ENCODE peak calls at places on chromosomes 2 and 18, in five cellular contexts. K, C, V, P and L are unnamed samples.

GRCh38 chr2:42910657-42911405 is 118.4 kb upstream of the HAAO start:
- DNase-seq in K (no peak), C (no peak), V (no peak), P (no peak), L (no peak)

GRCh38 chr18:48636436-48636835 is 97.6 kb downstream of the CTIF start:
- DNase-seq in K (no peak), C (no peak), V (no peak), P (no peak), L (no peak)

GRCh38 chr2:118738524-118739308 is 108.7 kb downstream of the EN1 start:
- DNase-seq in K (no peak), C (no peak), V (peak), P (peak), L (no peak)

GRCh38 chr2:240589381-240589780 is 2.8 kb downstream of the CAPN10 start:
- DNase-seq in K (no peak), C (no peak), V (no peak), P (no peak), L (no peak)

GRCh38 chr2:222268311-222268980 is 30.4 kb downstream of the PAX3 start:
- DNase-seq in K (no peak), C (no peak), V (no peak), P (no peak), L (no peak)

GRCh38 chr2:38074047-38074774 is 1.7 kb downstream of the CYP1B1 start:
- DNase-seq in K (no peak), C (no peak), V (no peak), P (no peak), L (no peak)

GRCh38 chr2:142557391-142557790 is 320.1 kb upstream of the KYNU start:
- DNase-seq in K (no peak), C (no peak), V (no peak), P (no peak), L (no peak)

GRCh38 chr18:41140506-41140905 is 814.5 kb upstream of the PIK3C3 start:
- DNase-seq in K (no peak), C (no peak), V (no peak), P (no peak), L (no peak)

GRCh38 chr18:32011193-32011592 is 7.4 kb upstream of the RNF125 start:
- DNase-seq in K (no peak), C (no peak), V (no peak), P (no peak), L (no peak)

GRCh38 chr18:23191232-23191631 is 55.9 kb downstream of the CABLES1 start:
- DNase-seq in K (no peak), C (no peak), V (no peak), P (no peak), L (no peak)

GRCh38 chr2:8620611-8621382 is 61.1 kb upstream of the ID2 start:
- DNase-seq in K (no peak), C (no peak), V (no peak), P (no peak), L (no peak)

GRCh38 chr2:31221549-31221948 is 4.2 kb upstream of the CAPN14 start:
- DNase-seq in K (no peak), C (no peak), V (no peak), P (no peak), L (no peak)

GRCh38 chr2:30691948-30692828 is 115.1 kb downstream of the CAPN13 start:
- DNase-seq in K (no peak), C (no peak), V (no peak), P (peak), L (no peak)

GRCh38 chr2:157190151-157190550 is 67.4 kb upstream of the GALNT5 start:
- DNase-seq in K (no peak), C (no peak), V (no peak), P (no peak), L (no peak)

GRCh38 chr2:216792222-216793001 is 67.5 kb downstream of the TNP1 start:
- DNase-seq in K (no peak), C (no peak), V (no peak), P (peak), L (no peak)

GRCh38 chr2:75099521-75099922 is 99.8 kb downstream of the TACR1 start:
- DNase-seq in K (no peak), C (no peak), V (no peak), P (no peak), L (no peak)

GRCh38 chr2:174748948-174749347 is 15.3 kb downstream of the CHRNA1 start:
- DNase-seq in K (no peak), C (no peak), V (peak), P (peak), L (no peak)

GRCh38 chr2:118913131-118913804 is 28.7 kb upstream of the MARCO start:
- DNase-seq in K (no peak), C (no peak), V (no peak), P (no peak), L (no peak)

GRCh38 chr18:9348079-9348671 is 13.6 kb downstream of the TWSG1 start:
- DNase-seq in K (no peak), C (peak), V (no peak), P (no peak), L (no peak)

GRCh38 chr2:191202209-191202721 is 42.9 kb upstream of the MYO1B start:
- DNase-seq in K (no peak), C (no peak), V (no peak), P (no peak), L (no peak)

GRCh38 chr18:47118986-47119385 is 31.3 kb downstream of the HDHD2 start:
- DNase-seq in K (no peak), C (no peak), V (no peak), P (no peak), L (no peak)

GRCh38 chr2:16293398-16293797 is 353.0 kb downstream of the MYCN start:
- DNase-seq in K (no peak), C (no peak), V (no peak), P (no peak), L (no peak)

GRCh38 chr2:18440141-18440605 is 120.3 kb downstream of the RDH14 start:
- DNase-seq in K (no peak), C (no peak), V (no peak), P (no peak), L (no peak)

GRCh38 chr2:113965644-113966043 is 75.8 kb downstream of the ACTR3 start:
- DNase-seq in K (no peak), C (no peak), V (peak), P (peak), L (no peak)

GRCh38 chr2:18436408-18437077 is 123.9 kb downstream of the RDH14 start:
- DNase-seq in K (no peak), C (no peak), V (no peak), P (no peak), L (no peak)

GRCh38 chr18:12990128-12990485 is 1.1 kb upstream of the CEP192 start:
- DNase-seq in K (no peak), C (peak), V (no peak), P (peak), L (no peak)

GRCh38 chr2:176638167-176639015 is 369.1 kb downstream of the MTX2 start:
- DNase-seq in K (peak), C (no peak), V (peak), P (peak), L (peak)

GRCh38 chr18:10863026-10863425 is 286.3 kb downstream of the PIEZO2 start:
- DNase-seq in K (no peak), C (no peak), V (no peak), P (no peak), L (no peak)

GRCh38 chr2:232898592-232899541 is 28.8 kb downstream of the SNORC start:
- DNase-seq in K (no peak), C (no peak), V (no peak), P (no peak), L (no peak)

GRCh38 chr2:33314541-33314940 is 161.9 kb upstream of the RASGRP3 start:
- DNase-seq in K (no peak), C (no peak), V (no peak), P (no peak), L (no peak)

GRCh38 chr2:176522271-176522670 is 253.0 kb downstream of the MTX2 start:
- DNase-seq in K (no peak), C (no peak), V (no peak), P (no peak), L (no peak)

GRCh38 chr2:215668329-215668728 is 232.5 kb upstream of the FN1 start:
- DNase-seq in K (no peak), C (no peak), V (no peak), P (no peak), L (no peak)

GRCh38 chr2:142140434-142140845 is 9.6 kb upstream of the LRP1B start:
- DNase-seq in K (no peak), C (no peak), V (peak), P (peak), L (no peak)

GRCh38 chr18:48639772-48640432 is 101.1 kb downstream of the CTIF start:
- DNase-seq in K (peak), C (no peak), V (no peak), P (peak), L (no peak)

GRCh38 chr2:86543335-86543734 is 19.9 kb downstream of the CHMP3 start:
- DNase-seq in K (no peak), C (no peak), V (no peak), P (no peak), L (no peak)

DNA sequence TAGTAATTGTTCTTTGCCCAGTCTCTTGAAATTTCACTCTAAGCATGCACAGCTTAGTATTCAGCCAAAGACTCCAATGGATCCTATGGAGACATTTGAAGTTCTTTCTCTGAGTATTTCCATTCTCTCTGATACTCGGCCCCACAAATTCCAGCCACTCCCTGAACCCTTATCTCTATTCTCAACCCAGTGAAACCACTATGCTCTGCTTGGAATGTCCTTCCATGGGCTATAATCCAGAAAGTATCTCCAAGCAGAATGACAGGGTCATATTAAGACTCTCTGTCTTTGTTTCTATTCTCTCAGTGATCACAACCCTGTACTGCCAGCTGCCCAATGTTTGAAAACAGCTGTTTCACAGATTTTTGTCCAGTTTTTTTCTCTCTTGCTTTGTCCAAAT is 22.0 kb downstream of the CHMP3 start:
- DNase-seq in K (no peak), C (no peak), V (no peak), P (peak), L (no peak)
- TF ChIP-seq TAF1 in K (no peak), C (no peak), V (no peak), P (no peak), L (no peak)

GRCh38 chr2:63842149-63843061 is 709 bp downstream of the UGP2 start:
- DNase-seq in K (no peak), C (no peak), V (peak), P (peak), L (no peak)
- TF ChIP-seq POLR2A in K (peak), C (no peak), V (no peak), P (no peak), L (no peak)

DNA sequence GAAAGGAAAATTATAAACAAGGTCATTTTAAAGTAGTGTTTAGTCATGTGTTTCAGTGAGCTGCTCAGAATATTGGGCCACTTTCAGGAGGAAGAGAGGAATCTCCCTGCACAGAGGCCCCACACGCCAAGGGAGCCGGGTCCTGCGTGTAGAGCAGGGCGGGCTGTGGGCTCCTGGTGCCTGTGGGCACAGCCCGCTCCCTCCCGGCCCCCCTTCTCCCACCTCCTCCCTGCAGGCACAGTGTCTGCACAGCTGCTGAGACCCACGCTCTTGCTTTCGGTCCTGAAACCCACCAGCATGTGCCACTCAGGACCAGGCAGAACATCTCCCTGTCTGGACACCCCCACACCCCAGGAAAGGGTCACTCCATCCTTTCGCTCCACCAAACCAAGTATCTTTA is 167.6 kb upstream of the SALL3 start:
- DNase-seq in K (no peak), C (no peak), V (no peak), P (no peak), L (no peak)
- TF ChIP-seq TAF1 in K (no peak), C (no peak), V (no peak), P (no peak), L (no peak)

GRCh38 chr2:135876066-135876711 is at the start of gene MCM6:
- DNase-seq in K (peak), C (peak), V (peak), P (peak), L (peak)
- TF ChIP-seq POLR2A in K (no peak), C (peak), V (peak), P (peak), L (peak)

DNA sequence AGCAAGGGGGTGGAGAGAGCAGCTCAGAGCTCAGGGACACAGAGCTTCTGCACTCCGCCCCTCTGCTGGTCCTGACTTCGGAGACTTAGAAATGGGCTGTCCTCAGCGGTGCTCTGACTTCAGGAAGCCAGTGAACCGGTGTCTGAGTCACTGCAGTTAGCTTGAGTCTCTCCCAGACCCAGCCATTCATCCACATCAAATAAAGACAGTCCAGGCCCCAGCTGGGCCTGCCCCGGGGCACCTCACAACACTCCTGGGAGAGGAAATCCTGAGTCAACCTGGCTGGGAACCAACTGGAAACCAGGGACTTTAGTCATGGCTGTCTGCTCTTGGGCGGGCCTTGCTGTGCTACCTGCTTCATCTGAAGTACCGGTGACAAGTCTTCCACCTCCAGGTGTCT is 5.4 kb upstream of the ITGB6 start:
- DNase-seq in K (no peak), C (no peak), V (peak), P (no peak), L (no peak)
- TF ChIP-seq TAF1 in K (no peak), C (no peak), V (no peak), P (no peak), L (no peak)

GRCh38 chr18:79949571-79950439 is 1.6 kb downstream of the SLC66A2 start:
- DNase-seq in K (no peak), C (no peak), V (no peak), P (no peak), L (no peak)

GRCh38 chr18:79952457-79952995 is 1.1 kb upstream of the SLC66A2 start:
- DNase-seq in K (no peak), C (no peak), V (no peak), P (no peak), L (no peak)

GRCh38 chr18:79948719-79949411 is 2.6 kb downstream of the SLC66A2 start:
- DNase-seq in K (no peak), C (no peak), V (no peak), P (no peak), L (no peak)

GRCh38 chr18:79951545-79952456 is at the start of gene SLC66A2:
- DNase-seq in K (peak), C (no peak), V (peak), P (peak), L (peak)

GRCh38 chr18:79950440-79951341 is 762 bp downstream of the SLC66A2 start:
- DNase-seq in K (peak), C (no peak), V (no peak), P (peak), L (no peak)
- TF ChIP-seq POLR2A in K (no peak), C (peak), V (no peak), P (no peak), L (no peak)

GRCh38 chr2:238876232-238876630 is 28.3 kb downstream of the TWIST2 start:
- DNase-seq in K (no peak), C (no peak), V (no peak), P (no peak), L (no peak)

GRCh38 chr2:238874330-238875050 is 26.6 kb downstream of the TWIST2 start:
- DNase-seq in K (no peak), C (no peak), V (no peak), P (no peak), L (no peak)

GRCh38 chr2:238875531-238876231 is 27.8 kb downstream of the TWIST2 start:
- DNase-seq in K (no peak), C (no peak), V (no peak), P (no peak), L (no peak)

GRCh38 chr2:238873841-238874240 is 26.0 kb downstream of the TWIST2 start:
- DNase-seq in K (no peak), C (no peak), V (no peak), P (no peak), L (no peak)

DNA sequence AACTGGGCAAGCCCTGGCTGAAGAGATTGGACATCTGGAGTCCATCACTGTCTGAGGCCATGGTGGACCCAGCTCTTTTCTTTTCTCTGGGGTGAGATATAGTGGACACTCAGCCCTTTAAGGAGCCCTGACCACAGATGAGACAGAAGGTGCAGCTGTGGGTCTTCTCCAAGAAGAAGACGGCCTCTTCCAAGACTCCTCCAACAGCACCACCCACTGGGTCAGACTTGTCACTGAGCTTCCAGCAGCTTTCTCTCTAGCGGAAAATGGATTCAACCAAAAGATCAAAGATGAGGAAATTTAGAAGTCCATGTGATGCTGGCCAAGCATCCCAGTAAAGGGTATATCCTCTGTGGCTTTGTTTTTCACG is 27.3 kb downstream of the TWIST2 start:
- DNase-seq in K (no peak), C (no peak), V (no peak), P (peak), L (no peak)
- TF ChIP-seq TAF1 in K (no peak), C (no peak), V (no peak), P (no peak), L (no peak)

DNA sequence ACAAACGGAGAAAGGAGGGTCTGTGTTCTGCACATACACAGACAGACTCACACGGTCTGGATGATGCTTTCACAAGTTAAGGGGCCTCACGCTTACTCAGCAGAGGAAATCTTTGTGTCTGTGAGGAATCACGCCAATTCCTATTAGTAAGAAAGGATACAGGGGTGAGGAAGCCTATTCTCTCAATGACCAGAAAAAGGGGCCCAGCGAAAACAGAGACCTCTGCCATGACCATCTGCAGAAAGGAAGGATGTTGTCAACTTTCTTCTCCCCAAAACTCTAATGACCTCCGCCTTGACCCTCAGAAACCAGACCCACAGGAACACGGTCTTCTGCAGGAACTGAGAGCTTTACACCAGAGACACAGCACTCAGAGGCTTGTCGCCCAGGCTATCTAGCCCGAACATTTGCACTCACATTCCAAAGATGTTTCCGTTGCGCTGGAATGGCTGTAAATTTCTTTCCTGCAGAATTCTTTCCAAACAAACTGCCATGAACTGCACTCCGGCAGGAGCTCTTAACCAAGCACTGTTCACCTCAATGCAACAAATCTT is 186.3 kb downstream of the TCF4 start:
- DNase-seq in K (no peak), C (no peak), V (peak), P (no peak), L (no peak)
- TF ChIP-seq POLR2A in K (no peak), C (no peak), V (no peak), P (no peak), L (no peak)

DNA sequence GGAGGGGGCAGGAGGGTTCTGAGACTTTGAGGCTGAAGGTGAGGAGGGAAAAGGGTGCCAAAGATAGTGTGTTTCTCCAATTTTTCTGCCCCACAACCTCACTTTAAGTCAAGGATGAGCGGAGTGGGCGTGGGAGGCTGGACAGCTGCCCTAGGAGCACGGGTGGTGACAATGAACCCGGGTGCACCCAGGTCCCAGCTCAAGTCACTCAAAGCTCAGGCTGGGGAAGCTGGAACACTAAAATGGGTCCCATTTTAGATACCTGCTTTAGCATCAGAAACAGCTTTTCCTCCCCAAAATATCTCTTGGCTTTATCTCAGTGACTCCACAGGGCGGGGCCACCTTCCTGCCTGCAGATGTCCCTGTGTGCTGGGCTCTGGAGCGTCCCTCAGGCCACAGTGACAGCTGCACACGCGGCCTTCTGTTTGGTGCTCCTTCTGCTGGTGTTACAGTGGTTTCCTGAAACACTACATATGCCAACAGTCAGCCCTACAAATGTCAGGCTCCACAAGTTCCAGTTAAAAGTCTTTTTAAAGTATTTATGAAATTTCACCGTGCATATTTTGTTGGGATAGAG is 1.4 kb upstream of the MBP start:
- DNase-seq in K (no peak), C (no peak), V (peak), P (peak), L (no peak)
- TF ChIP-seq TAF1 in K (no peak), C (no peak), V (no peak), P (no peak), L (no peak)